ENCODE peak calls at places on chromosomes 6 and 20, in eight cellular contexts. H, R, P, D, C, X, L and W are unnamed samples.

GRCh38 chr6:130046711-130047439 is 28.5 kb downstream of the L3MBTL3 start:
- DNase-seq in P (no peak), H (no peak), D (no peak), C (no peak), R (no peak), L (no peak), X (no peak), W (no peak)

GRCh38 chr6:11822346-11822745 is 43.7 kb upstream of the ADTRP start:
- DNase-seq in C (no peak), X (no peak), R (no peak), P (no peak), H (no peak), D (no peak), L (no peak), W (no peak)

GRCh38 chr6:155050311-155050710 is 55.2 kb downstream of the TIAM2 start:
- DNase-seq in L (no peak), X (no peak), H (peak), D (no peak), R (no peak), P (no peak), C (no peak), W (no peak)

GRCh38 chr6:4599924-4600323 is 176.3 kb upstream of the CDYL start:
- DNase-seq in D (no peak), L (no peak), H (no peak), P (peak), R (no peak), C (peak), X (peak), W (no peak)

GRCh38 chr6:5361371-5361770 is 100.1 kb downstream of the FARS2 start:
- DNase-seq in P (no peak), C (no peak), L (no peak), X (no peak), D (no peak), R (no peak), H (no peak), W (no peak)

GRCh38 chr6:38603966-38604365 is 35.8 kb downstream of the BTBD9 start:
- DNase-seq in D (no peak), P (no peak), H (no peak), L (no peak), C (peak), R (no peak), X (peak), W (no peak)

GRCh38 chr6:149109397-149110070 is 208.0 kb upstream of the TAB2 start:
- DNase-seq in D (no peak), L (no peak), R (no peak), H (peak), X (no peak), C (no peak), P (no peak), W (no peak)

GRCh38 chr6:160030103-160030502 is 61.2 kb downstream of the IGF2R start:
- DNase-seq in X (peak), R (peak), L (no peak), D (peak), H (no peak), P (no peak), C (peak), W (no peak)

GRCh38 chr6:69138173-69138572 is 503.1 kb downstream of the ADGRB3 start:
- DNase-seq in X (no peak), C (no peak), H (no peak), D (no peak), R (no peak), P (no peak), L (no peak), W (no peak)

GRCh38 chr6:108862479-108863191 is 14.4 kb downstream of the ARMC2 start:
- DNase-seq in D (no peak), H (no peak), X (no peak), R (no peak), C (no peak), L (no peak), P (no peak), W (no peak)

GRCh38 chr6:129849456-129849855 is 11.7 kb downstream of the TMEM244 start:
- DNase-seq in D (no peak), C (no peak), P (no peak), X (no peak), R (no peak), L (no peak), H (no peak), W (no peak)

GRCh38 chr6:15956205-15957106 is 172.4 kb upstream of the MYLIP start:
- DNase-seq in L (peak), R (no peak), H (no peak), C (peak), X (peak), P (peak), D (no peak), W (no peak)

GRCh38 chr6:148967128-148967527 is 220.3 kb downstream of the UST start:
- DNase-seq in L (no peak), X (no peak), D (no peak), P (no peak), H (no peak), C (no peak), R (no peak), W (no peak)

GRCh38 chr6:2669067-2669710 is 81.5 kb downstream of the MYLK4 start:
- DNase-seq in L (no peak), P (no peak), R (no peak), X (no peak), H (no peak), D (no peak), C (no peak), W (no peak)

GRCh38 chr6:101832371-101832770 is 438.9 kb downstream of the GRIK2 start:
- DNase-seq in H (no peak), D (no peak), C (no peak), R (no peak), X (no peak), L (no peak), P (no peak), W (no peak)

GRCh38 chr20:31842471-31843157 is 2.8 kb downstream of the FOXS1 start:
- DNase-seq in R (no peak), X (no peak), P (no peak), L (no peak), C (no peak), D (peak), H (no peak), W (no peak)

GRCh38 chr6:127300411-127300810 is 33.7 kb downstream of the RNF146 start:
- DNase-seq in H (no peak), C (peak), X (peak), P (no peak), L (no peak), R (no peak), D (no peak), W (no peak)

GRCh38 chr6:79913369-79913768 is 34.0 kb downstream of the ELOVL4 start:
- DNase-seq in P (no peak), H (no peak), X (no peak), C (no peak), R (no peak), D (no peak), L (no peak), W (no peak)

GRCh38 chr20:362271-363254 is 15.7 kb downstream of the NRSN2 start:
- DNase-seq in L (peak), X (peak), H (no peak), R (peak), P (peak), D (peak), C (no peak), W (no peak)

GRCh38 chr20:22993823-22994222 is 41.3 kb upstream of the SSTR4 start:
- DNase-seq in R (no peak), H (no peak), C (no peak), L (no peak), P (no peak), D (no peak), X (no peak), W (no peak)

GRCh38 chr6:132478697-132479096 is 34.2 kb downstream of the STX7 start:
- DNase-seq in C (no peak), P (no peak), D (no peak), L (no peak), X (no peak), H (no peak), R (no peak), W (no peak)

GRCh38 chr20:52783769-52784168 is 188.4 kb upstream of the TSHZ2 start:
- DNase-seq in D (no peak), X (no peak), C (no peak), L (no peak), R (no peak), H (no peak), P (peak), W (no peak)

GRCh38 chr6:169991031-169991390 is 239.6 kb downstream of the ERMARD start:
- DNase-seq in C (no peak), P (no peak), D (no peak), L (no peak), H (no peak), X (no peak), R (no peak), W (no peak)

GRCh38 chr20:50221501-50222323 is 31.1 kb downstream of the CEBPB start:
- DNase-seq in R (no peak), D (no peak), L (peak), H (no peak), X (no peak), C (no peak), P (no peak), W (no peak)

GRCh38 chr6:4010682-4011081 is 68.3 kb downstream of the FAM217A start:
- DNase-seq in L (no peak), C (no peak), X (no peak), P (peak), D (no peak), H (no peak), R (no peak), W (no peak)

GRCh38 chr20:38181207-38181693 is 16.2 kb upstream of the TGM2 start:
- DNase-seq in C (no peak), R (no peak), H (peak), X (no peak), L (no peak), D (no peak), P (no peak), W (no peak)

GRCh38 chr6:139531148-139531547 is 156.7 kb upstream of the CITED2 start:
- DNase-seq in L (no peak), D (no peak), H (no peak), P (no peak), R (no peak), C (no peak), X (no peak), W (no peak)

GRCh38 chr6:164377348-164377747 is 932.1 kb downstream of the C6orf118 start:
- DNase-seq in C (no peak), X (no peak), L (no peak), H (no peak), D (no peak), P (no peak), R (no peak), W (no peak)

GRCh38 chr6:108277831-108278230 is 17.0 kb upstream of the SNX3 start:
- DNase-seq in L (no peak), X (no peak), R (no peak), C (no peak), P (no peak), H (no peak), D (no peak), W (no peak)

GRCh38 chr6:156427345-156427744 is 349.8 kb upstream of the ARID1B start:
- DNase-seq in C (no peak), H (no peak), D (peak), R (no peak), P (no peak), L (peak), X (peak), W (no peak)

GRCh38 chr6:116060572-116061283 is at the start of gene FRK:
- DNase-seq in H (no peak), L (peak), P (peak), D (peak), X (peak), R (peak), C (no peak), W (no peak)
- TF ChIP-seq CTCF in H (no peak), L (no peak), P (no peak), D (peak), X (peak), R (peak), C (peak), W (no peak)

GRCh38 chr20:19021406-19022117 is 190.9 kb upstream of the SLC24A3 start:
- DNase-seq in H (no peak), R (no peak), L (no peak), D (no peak), C (no peak), P (no peak), X (no peak), W (no peak)

GRCh38 chr20:19022118-19022575 is 190.3 kb upstream of the SLC24A3 start:
- DNase-seq in D (no peak), X (no peak), C (no peak), L (no peak), P (no peak), R (no peak), H (no peak), W (no peak)

GRCh38 chr20:19017104-19017690 is 195.2 kb upstream of the SLC24A3 start:
- DNase-seq in R (no peak), L (no peak), D (no peak), C (no peak), H (no peak), P (no peak), X (no peak), W (no peak)

GRCh38 chr20:19022791-19023448 is 189.5 kb upstream of the SLC24A3 start:
- DNase-seq in D (no peak), H (no peak), C (no peak), P (no peak), X (no peak), R (no peak), L (no peak), W (no peak)

DNA sequence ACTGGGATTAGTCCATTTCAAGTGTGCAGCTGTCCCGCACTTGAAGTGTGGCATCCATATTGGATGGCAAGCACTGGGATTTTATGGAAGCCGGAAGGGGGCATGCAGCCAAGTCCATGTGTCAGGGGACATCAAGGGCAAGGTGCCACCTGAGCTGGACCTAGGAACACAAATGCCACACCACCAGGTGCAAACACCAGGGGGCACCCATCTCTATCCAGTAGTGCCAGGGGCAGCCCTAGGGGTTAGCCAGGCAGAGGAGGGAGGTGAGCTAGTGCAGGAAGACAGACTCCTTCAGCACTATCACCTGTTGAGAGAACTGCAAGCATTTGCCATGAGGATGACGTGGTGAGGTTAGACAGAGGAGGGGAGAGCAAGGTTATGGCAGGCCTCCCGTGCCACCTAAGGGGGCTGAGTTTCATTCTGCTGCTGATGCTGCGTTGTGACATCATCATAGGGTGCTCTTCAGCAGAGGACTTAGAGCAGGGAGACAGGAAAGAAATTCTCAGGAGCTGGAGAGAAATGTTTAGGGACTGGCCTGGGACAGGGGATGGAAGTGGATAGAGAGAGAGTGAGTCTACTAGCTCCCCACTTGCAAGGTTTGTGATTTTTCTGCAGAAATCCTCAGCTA is 192.6 kb upstream of the SLC24A3 start:
- DNase-seq in L (no peak), C (no peak), H (no peak), D (no peak), P (no peak), X (no peak), R (no peak), W (no peak)
- TF ChIP-seq CTCF in L (no peak), C (no peak), H (no peak), D (no peak), P (no peak), X (no peak), R (no peak), W (no peak)

GRCh38 chr6:137200288-137200687 is 18.9 kb downstream of the IFNGR1 start:
- DNase-seq in H (no peak), D (no peak), R (no peak), C (no peak), X (no peak), P (no peak), L (no peak), W (no peak)

GRCh38 chr6:137208279-137208678 is 10.9 kb downstream of the IFNGR1 start:
- DNase-seq in H (no peak), D (no peak), L (no peak), P (no peak), R (no peak), C (no peak), X (no peak), W (no peak)

GRCh38 chr6:137206562-137206961 is 12.6 kb downstream of the IFNGR1 start:
- DNase-seq in X (no peak), P (no peak), R (no peak), L (no peak), D (no peak), C (no peak), H (no peak), W (no peak)

GRCh38 chr6:137202078-137202477 is 17.1 kb downstream of the IFNGR1 start:
- DNase-seq in D (no peak), H (no peak), L (no peak), C (peak), R (no peak), X (no peak), P (no peak), W (no peak)

GRCh38 chr6:137203256-137203655 is 15.9 kb downstream of the IFNGR1 start:
- DNase-seq in P (no peak), H (no peak), R (no peak), C (no peak), L (no peak), D (no peak), X (no peak), W (no peak)
- TF ChIP-seq CTCF in P (no peak), H (no peak), R (no peak), C (no peak), L (no peak), D (no peak), X (no peak), W (no peak)

DNA sequence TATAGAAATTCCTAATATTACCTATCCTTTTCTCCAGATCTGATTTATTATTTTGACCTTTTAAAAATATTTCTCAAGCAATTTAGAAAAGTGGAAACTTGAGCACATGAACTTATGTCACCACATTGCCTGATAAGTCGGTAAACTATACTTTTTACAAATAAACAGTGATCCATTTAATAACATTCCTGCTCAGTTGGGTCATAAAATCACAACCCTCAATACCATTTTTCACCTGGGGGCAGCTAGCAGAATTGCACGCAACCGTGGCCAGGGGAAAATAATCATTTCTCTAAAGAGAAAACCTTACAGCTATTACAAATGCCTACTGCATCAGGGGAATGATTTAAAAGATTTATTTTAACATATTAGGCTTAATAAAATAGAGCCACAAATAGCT is 614.5 kb downstream of the PHF3 start:
- DNase-seq in C (no peak), X (no peak), H (no peak), D (no peak), L (no peak), R (no peak), P (no peak), W (no peak)
- TF ChIP-seq CTCF in C (no peak), X (no peak), H (no peak), D (no peak), L (no peak), R (no peak), P (no peak), W (no peak)

GRCh38 chr20:45593498-45593897 is 14.4 kb upstream of the WFDC8 start:
- DNase-seq in P (no peak), D (no peak), X (no peak), C (no peak), L (no peak), R (no peak), H (no peak), W (no peak)

GRCh38 chr20:45595235-45595634 is 16.2 kb upstream of the WFDC8 start:
- DNase-seq in L (no peak), D (no peak), C (no peak), H (no peak), P (no peak), X (no peak), R (no peak), W (no peak)

GRCh38 chr20:45589725-45590124 is 10.6 kb upstream of the WFDC8 start:
- DNase-seq in H (no peak), C (no peak), P (no peak), R (no peak), L (no peak), X (no peak), D (no peak), W (no peak)

GRCh38 chr20:45588800-45589199 is 9.7 kb upstream of the WFDC8 start:
- DNase-seq in L (no peak), D (no peak), H (no peak), X (no peak), P (no peak), R (no peak), C (no peak), W (no peak)

DNA sequence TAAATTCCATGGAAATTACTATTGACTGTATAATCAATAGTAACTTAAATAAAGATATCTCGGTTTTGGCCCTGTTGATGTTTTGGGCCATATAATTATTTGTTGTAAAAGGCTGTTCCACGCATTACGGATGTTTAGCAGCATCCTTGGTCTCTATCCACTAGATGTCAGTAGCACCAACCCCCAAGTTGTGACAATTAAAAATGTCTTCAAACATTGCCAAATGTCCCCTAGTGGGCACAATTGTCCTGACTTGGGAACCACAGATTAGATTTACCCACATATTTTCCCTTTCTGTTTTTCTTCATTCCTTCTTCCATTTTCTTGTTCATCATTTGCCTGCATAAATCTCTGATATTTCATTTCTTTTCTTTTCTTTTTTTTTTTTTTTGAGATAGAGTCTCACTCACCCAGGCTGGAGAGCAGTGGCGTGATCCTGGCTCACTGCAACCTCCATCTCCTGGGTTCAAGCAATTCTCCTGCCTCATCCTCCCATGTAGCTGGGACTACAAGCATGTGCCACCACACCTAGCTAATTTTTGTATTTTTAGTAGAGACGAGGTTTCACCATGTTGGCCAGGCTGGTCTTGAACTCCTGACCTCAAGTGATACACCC is 13.6 kb upstream of the WFDC8 start:
- DNase-seq in P (peak), X (peak), H (peak), L (peak), D (no peak), R (no peak), C (peak), W (no peak)
- TF ChIP-seq CTCF in P (peak), X (peak), H (peak), L (peak), D (peak), R (no peak), C (peak), W (peak)

GRCh38 chr20:21705466-21706344 is at the start of gene PAX1:
- DNase-seq in H (no peak), C (peak), R (no peak), D (no peak), P (no peak), L (no peak), X (peak), W (no peak)
- TF ChIP-seq CTCF in H (no peak), C (no peak), R (no peak), D (no peak), P (no peak), L (no peak), X (no peak), W (no peak)

DNA sequence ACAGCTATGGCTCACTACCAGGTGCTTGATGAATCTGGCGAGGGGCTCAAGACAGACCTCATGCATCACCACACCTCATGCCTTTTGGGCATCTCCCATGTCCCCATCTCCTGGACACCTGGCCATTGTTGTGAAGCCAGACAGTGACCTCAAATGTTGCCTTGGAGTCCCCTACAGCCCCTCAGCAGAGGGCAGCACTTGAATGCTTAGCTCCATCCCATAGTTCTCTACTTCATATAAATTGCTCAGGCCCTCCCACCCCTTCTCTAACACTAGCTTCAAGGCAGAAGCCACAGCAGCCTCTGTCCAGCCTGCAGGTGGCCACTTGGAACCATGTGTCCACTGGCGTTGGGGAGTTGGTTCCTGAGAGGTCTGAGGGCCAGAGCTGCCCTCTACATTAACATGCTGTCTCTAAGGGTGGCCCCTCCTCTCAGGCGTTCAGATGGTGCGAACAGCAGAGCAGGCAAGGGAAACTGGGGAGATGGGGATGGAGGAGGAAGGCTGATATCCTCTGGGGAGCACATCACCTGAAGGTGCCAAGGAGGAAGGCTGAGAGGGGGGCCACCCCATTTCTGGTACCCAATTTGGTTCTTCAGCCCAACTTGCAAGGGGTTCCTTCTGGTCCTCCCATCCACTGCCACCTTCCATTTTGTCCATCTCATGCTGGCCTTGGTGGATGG is 31.3 kb downstream of the MOCS1 start:
- DNase-seq in X (no peak), P (no peak), H (no peak), L (no peak), R (no peak), D (no peak), C (no peak), W (no peak)
- TF ChIP-seq CTCF in X (no peak), P (no peak), H (no peak), L (no peak), R (no peak), D (peak), C (no peak), W (peak)